ENCODE peak calls at places on chromosomes 4 and X, in eight cellular contexts. M, I, B, E, D, G, A and V are unnamed samples. For H3K36me3, the result is how much of the 10 kb centered on the place peaks cover.

GRCh38 chrX:119398974-119399771 is at the start of gene SLC25A43:
- DNase-seq in M (peak), I (peak), B (no peak), E (peak), D (peak), G (peak), A (peak), V (peak)

GRCh38 chr4:149605601-149606378 is 209.9 kb downstream of the IQCM start:
- DNase-seq in M (no peak), I (no peak), B (peak), E (no peak), D (no peak), G (no peak), A (no peak), V (no peak)

GRCh38 chr4:1511441-1512041 is 105.3 kb upstream of the NKX1-1 start:
- DNase-seq in M (peak), I (peak), B (peak), E (no peak), D (peak), G (peak), A (peak), V (peak)

GRCh38 chr4:15294202-15294601 is 133.6 kb upstream of the C1QTNF7 start:
- DNase-seq in M (peak), I (no peak), B (no peak), E (no peak), D (no peak), G (no peak), A (no peak), V (no peak)

GRCh38 chrX:9940397-9940796 is 26.8 kb upstream of the CLDN34 start:
- DNase-seq in M (no peak), I (no peak), B (peak), E (no peak), D (peak), G (no peak), A (no peak), V (no peak)

GRCh38 chrX:148049441-148049840 is 68.3 kb downstream of the FMR1NB start:
- DNase-seq in M (peak), I (no peak), B (peak), E (no peak), D (peak), G (no peak), A (no peak), V (no peak)

GRCh38 chr4:1171306-1172227 is 816 bp downstream of the SPON2 start:
- DNase-seq in M (peak), I (no peak), B (no peak), E (peak), D (no peak), G (no peak), A (no peak), V (no peak)

GRCh38 chrX:44828008-44828605 is 15.7 kb upstream of the DUSP21 start:
- DNase-seq in M (no peak), I (no peak), B (peak), E (no peak), D (peak), G (no peak), A (no peak), V (no peak)

GRCh38 chrX:54043696-54044125 is 562 bp downstream of the PHF8 start:
- DNase-seq in M (peak), I (peak), B (peak), E (no peak), D (no peak), G (peak), A (no peak), V (no peak)

GRCh38 chrX:7019555-7019954 is 128.0 kb upstream of the STS start:
- DNase-seq in M (no peak), I (no peak), B (no peak), E (no peak), D (no peak), G (no peak), A (no peak), V (no peak)

GRCh38 chr4:25441519-25442117 is 64.6 kb downstream of the ANAPC4 start:
- DNase-seq in M (peak), I (no peak), B (peak), E (peak), D (peak), G (no peak), A (peak), V (peak)

GRCh38 chrX:20913760-20914159 is 460.5 kb upstream of the CNKSR2 start:
- DNase-seq in M (no peak), I (no peak), B (no peak), E (no peak), D (no peak), G (no peak), A (no peak), V (no peak)

GRCh38 chr4:120995611-120996010 is 73.1 kb upstream of the PRDM5 start:
- DNase-seq in M (no peak), I (no peak), B (no peak), E (no peak), D (no peak), G (no peak), A (no peak), V (no peak)

GRCh38 chr4:38242822-38243384 is 282.7 kb downstream of the PTTG2 start:
- DNase-seq in M (no peak), I (no peak), B (no peak), E (no peak), D (no peak), G (no peak), A (no peak), V (no peak)

GRCh38 chrX:2237976-2238375 is 262.8 kb downstream of the DHRSX start:
- DNase-seq in M (no peak), I (no peak), B (no peak), E (no peak), D (no peak), G (no peak), A (no peak), V (no peak)

GRCh38 chr4:164413743-164414142 is 340.2 kb upstream of the SMIM31 start:
- DNase-seq in M (no peak), I (no peak), B (no peak), E (no peak), D (no peak), G (no peak), A (no peak), V (no peak)

GRCh38 chr4:119655111-119655837 is 26.7 kb upstream of the PDE5A start:
- DNase-seq in M (peak), I (no peak), B (peak), E (no peak), D (peak), G (no peak), A (no peak), V (no peak)

GRCh38 chr4:119659576-119659975 is 31.0 kb upstream of the PDE5A start:
- DNase-seq in M (no peak), I (no peak), B (peak), E (no peak), D (no peak), G (no peak), A (no peak), V (no peak)

GRCh38 chr4:119656342-119656741 is 27.7 kb upstream of the PDE5A start:
- DNase-seq in M (no peak), I (no peak), B (no peak), E (no peak), D (peak), G (no peak), A (no peak), V (no peak)

GRCh38 chr4:119653990-119654389 is 25.4 kb upstream of the PDE5A start:
- DNase-seq in M (no peak), I (no peak), B (no peak), E (no peak), D (no peak), G (no peak), A (no peak), V (no peak)

DNA sequence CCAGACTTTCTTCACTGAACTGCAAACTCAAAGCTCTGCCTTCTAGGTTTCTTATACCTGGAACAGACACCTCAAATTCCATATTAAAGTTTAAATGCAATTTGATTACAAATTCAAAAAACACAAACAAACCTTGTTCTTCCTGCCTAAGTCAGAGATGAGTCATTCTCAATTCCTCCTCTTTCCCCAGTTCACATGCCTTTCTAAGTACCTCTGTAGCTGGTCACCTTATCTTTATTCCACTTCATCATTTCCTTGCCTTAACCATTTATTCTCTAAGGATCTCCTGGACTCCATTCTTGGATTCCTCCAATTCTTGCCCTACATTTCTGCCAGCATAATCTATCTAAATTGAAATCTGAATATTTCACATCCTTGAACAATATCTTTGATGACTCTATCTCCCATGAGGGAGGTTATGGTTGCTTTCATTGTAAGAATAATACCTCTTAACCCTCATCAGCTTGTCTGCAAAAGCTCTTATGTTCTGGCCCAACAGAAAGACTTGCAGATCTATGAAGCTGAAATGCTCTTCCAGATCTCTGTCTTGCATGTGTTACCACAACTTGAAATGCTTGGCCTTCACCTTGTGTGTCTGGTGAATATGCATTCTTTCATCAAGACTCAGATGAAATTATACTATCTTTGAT is 28.5 kb upstream of the PDE5A start:
- DNase-seq in M (no peak), I (no peak), B (peak), E (no peak), D (peak), G (no peak), A (no peak), V (no peak)
- H3K36me3 ChIP-seq in M (under half), I (under half), B (under half), E (under half), D (under half), G (under half), A (under half), V (under half)

DNA sequence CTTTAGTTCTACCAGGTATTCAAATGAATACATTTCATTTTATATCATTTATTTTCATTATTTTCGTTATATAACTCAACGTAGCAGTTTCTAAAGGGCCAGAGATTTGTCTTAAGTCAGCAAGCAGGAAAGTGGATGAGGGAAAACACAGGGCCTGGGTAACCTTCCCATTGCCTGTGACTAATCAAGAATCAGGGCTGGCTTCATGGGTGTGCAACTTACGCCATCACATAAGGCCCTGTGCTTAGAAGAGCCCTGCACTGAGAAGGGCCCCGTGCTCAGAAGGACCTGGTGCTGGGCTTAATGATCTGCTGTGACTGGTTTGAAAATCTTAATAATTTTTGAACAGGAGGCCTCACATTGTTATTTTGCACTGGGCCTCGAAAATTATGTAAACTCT is 65.4 kb upstream of the FAM9C start:
- DNase-seq in M (no peak), I (peak), B (peak), E (no peak), D (peak), G (no peak), A (no peak), V (no peak)
- H3K27ac ChIP-seq in M (peak), I (peak), B (peak), E (no peak), D (peak), G (no peak), A (peak), V (peak)

GRCh38 chr4:99859618-99860017 is 34.6 kb downstream of the LAMTOR3 start:
- DNase-seq in M (no peak), I (no peak), B (no peak), E (no peak), D (no peak), G (no peak), A (no peak), V (no peak)
- H3K36me3 ChIP-seq in M (under half), I (under half), B (under half), E (under half), D (under half), G (under half), A (under half), V (under half)

DNA sequence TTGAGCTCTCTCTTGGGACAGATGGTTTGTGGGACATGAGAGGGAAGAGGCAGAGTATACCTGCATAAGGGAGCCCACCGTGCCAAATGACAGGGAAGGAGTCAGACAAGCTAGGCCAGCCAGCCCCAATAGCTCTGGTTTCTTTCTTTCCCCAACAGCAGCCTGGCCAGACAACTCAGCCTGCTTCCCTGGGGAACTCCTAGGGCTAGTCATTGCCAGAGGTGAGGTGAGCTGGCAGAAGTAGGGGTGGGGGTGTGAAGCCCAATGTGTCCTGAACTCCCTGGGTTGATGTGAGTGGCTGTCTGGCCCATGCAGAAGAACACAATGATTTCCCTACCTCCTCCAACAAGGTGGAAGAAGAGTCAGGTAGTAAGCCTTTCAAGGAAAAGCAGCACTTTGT is 135.5 kb downstream of the AMMECR1 start:
- DNase-seq in M (no peak), I (no peak), B (peak), E (no peak), D (no peak), G (no peak), A (no peak), V (no peak)
- H3K27ac ChIP-seq in M (no peak), I (no peak), B (no peak), E (no peak), D (no peak), G (no peak), A (no peak), V (no peak)

DNA sequence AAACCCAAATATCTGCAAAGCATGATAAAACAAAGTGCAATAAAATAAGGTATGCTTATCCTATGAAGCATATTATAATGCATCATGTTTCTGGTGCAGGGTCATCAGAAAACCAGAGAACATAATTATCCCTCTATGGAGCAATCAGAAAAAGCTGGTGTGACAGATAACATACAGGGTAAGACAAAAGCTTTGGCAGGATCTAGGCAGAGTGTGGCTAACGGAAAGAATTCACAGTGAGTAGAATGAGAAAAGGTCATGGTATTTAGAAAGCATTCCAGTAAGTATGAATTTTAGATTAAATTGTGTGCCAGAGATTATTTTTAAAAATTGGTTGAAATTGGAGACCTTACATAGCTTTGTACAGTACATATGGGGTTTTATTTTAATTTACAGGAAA is 29.0 kb upstream of the UGT2B4 start:
- DNase-seq in M (no peak), I (no peak), B (no peak), E (no peak), D (no peak), G (no peak), A (no peak), V (no peak)
- H3K36me3 ChIP-seq in M (under half), I (under half), B (under half), E (under half), D (under half), G (under half), A (under half), V (under half)

GRCh38 chr4:153114771-153115321 is 89.4 kb upstream of the TRIM2 start:
- DNase-seq in M (no peak), I (no peak), B (peak), E (no peak), D (no peak), G (peak), A (no peak), V (no peak)

GRCh38 chr4:153115322-153116100 is 88.7 kb upstream of the TRIM2 start:
- DNase-seq in M (no peak), I (no peak), B (peak), E (no peak), D (peak), G (peak), A (no peak), V (no peak)

GRCh38 chr4:153117554-153117953 is 86.7 kb upstream of the TRIM2 start:
- DNase-seq in M (no peak), I (no peak), B (no peak), E (no peak), D (no peak), G (no peak), A (no peak), V (no peak)

GRCh38 chr4:153116801-153117200 is 87.4 kb upstream of the TRIM2 start:
- DNase-seq in M (no peak), I (no peak), B (no peak), E (no peak), D (no peak), G (no peak), A (no peak), V (no peak)

GRCh38 chr4:153116101-153116680 is 88.1 kb upstream of the TRIM2 start:
- DNase-seq in M (no peak), I (no peak), B (no peak), E (no peak), D (no peak), G (no peak), A (no peak), V (no peak)
- H3K27ac ChIP-seq in M (peak), I (peak), B (no peak), E (no peak), D (no peak), G (peak), A (no peak), V (peak)

GRCh38 chr4:47877204-47877603 is 37.2 kb downstream of the NFXL1 start:
- DNase-seq in M (no peak), I (no peak), B (no peak), E (no peak), D (no peak), G (no peak), A (no peak), V (no peak)

GRCh38 chr4:47882228-47882627 is 32.2 kb downstream of the NFXL1 start:
- DNase-seq in M (no peak), I (no peak), B (peak), E (no peak), D (no peak), G (no peak), A (no peak), V (no peak)

GRCh38 chr4:47876784-47877183 is 37.6 kb downstream of the NFXL1 start:
- DNase-seq in M (no peak), I (no peak), B (no peak), E (no peak), D (no peak), G (no peak), A (no peak), V (no peak)

GRCh38 chr4:47876310-47876709 is 38.1 kb downstream of the NFXL1 start:
- DNase-seq in M (no peak), I (no peak), B (no peak), E (no peak), D (no peak), G (no peak), A (no peak), V (no peak)

DNA sequence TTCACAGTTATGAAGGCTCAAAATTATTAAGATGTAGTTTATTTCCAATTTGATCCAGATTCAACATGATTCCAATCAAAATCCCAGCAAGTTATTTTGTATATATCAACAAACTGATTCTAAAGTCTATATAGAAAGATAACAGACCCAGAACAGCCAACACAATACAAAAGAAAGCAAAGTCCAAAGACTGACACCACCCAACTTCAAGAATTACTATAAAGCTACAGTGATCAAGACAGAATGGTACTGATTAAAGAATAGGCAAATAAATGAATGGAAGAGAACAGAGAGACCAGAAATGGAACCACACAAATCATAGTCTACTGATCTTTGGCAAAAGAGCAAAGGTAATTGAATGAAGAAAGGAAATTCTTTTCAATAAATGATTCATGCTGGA is 34.9 kb downstream of the NFXL1 start:
- DNase-seq in M (no peak), I (no peak), B (no peak), E (no peak), D (no peak), G (no peak), A (no peak), V (no peak)
- H3K36me3 ChIP-seq in M (half or more), I (under half), B (under half), E (under half), D (under half), G (under half), A (under half), V (half or more)

DNA sequence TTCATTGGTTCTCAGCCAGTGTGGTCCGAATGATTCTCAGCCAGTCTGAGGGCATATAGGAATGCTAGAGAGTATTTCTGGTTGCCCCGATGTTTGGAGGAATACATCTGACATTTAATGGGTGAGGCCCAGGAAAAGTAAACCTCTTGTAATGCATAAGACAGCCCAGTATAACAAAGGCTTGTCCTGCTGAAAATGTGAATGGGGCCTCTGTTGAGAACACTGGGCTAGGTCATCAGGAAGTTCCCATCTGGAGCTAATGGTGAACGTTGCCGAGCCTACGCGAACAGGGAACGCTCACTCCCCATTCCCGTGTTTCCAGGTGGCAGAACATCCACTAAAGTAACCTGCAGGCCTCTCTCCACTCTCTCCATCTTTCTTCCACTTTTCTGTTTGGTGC is 132.0 kb upstream of the CLNK start:
- DNase-seq in M (no peak), I (no peak), B (no peak), E (no peak), D (no peak), G (no peak), A (no peak), V (no peak)
- H3K27ac ChIP-seq in M (no peak), I (no peak), B (no peak), E (no peak), D (no peak), G (no peak), A (no peak), V (no peak)